ENCODE peak calls at places on chromosomes 5 and 9, in ten cellular contexts. One of them, this sample, is unnamed.
A peak's percentile ranks its signal among the peaks of the same experiment; 100 is the strongest.

GRCh38 chr5:41118177-41118576 is 47.0 kb upstream of the MROH2B start:
- DNase-seq in NB4: no peak
- DNase-seq in astrocyte: no peak
- DNase-seq in ovary: no peak
- DNase-seq in lower leg skin: no peak
- DNase-seq in esophagus squamous epithelium: no peak
- DNase-seq in CD4-positive, alpha-beta T cell: no peak
- DNase-seq in type B pancreatic cell: no peak
- DNase-seq in epithelial cell of proximal tubule: no peak
- DNase-seq in colonic mucosa: no peak
- DNase-seq in this sample: no peak

GRCh38 chr9:133460405-133461175 is 812 bp downstream of the CACFD1 start:
- DNase-seq in NB4: no peak
- DNase-seq in astrocyte: no peak
- DNase-seq in ovary: peak; percentile 80
- DNase-seq in lower leg skin: peak; percentile 40
- DNase-seq in esophagus squamous epithelium: no peak
- DNase-seq in CD4-positive, alpha-beta T cell: peak; percentile 18
- DNase-seq in type B pancreatic cell: no peak
- DNase-seq in epithelial cell of proximal tubule: no peak
- DNase-seq in colonic mucosa: peak; percentile 91
- DNase-seq in this sample: no peak

GRCh38 chr5:117691364-117691763 is 1116.7 kb upstream of the SEMA6A start:
- DNase-seq in NB4: no peak
- DNase-seq in astrocyte: no peak
- DNase-seq in ovary: no peak
- DNase-seq in lower leg skin: no peak
- DNase-seq in esophagus squamous epithelium: no peak
- DNase-seq in CD4-positive, alpha-beta T cell: no peak
- DNase-seq in type B pancreatic cell: no peak
- DNase-seq in epithelial cell of proximal tubule: no peak
- DNase-seq in colonic mucosa: no peak
- DNase-seq in this sample: no peak

GRCh38 chr9:23153058-23153457 is 673.0 kb downstream of the ELAVL2 start:
- DNase-seq in NB4: peak; percentile 2
- DNase-seq in astrocyte: no peak
- DNase-seq in ovary: no peak
- DNase-seq in lower leg skin: no peak
- DNase-seq in esophagus squamous epithelium: no peak
- DNase-seq in CD4-positive, alpha-beta T cell: no peak
- DNase-seq in type B pancreatic cell: no peak
- DNase-seq in epithelial cell of proximal tubule: no peak
- DNase-seq in colonic mucosa: no peak
- DNase-seq in this sample: no peak

GRCh38 chr5:38433160-38433861 is 123.1 kb downstream of the LIFR start:
- DNase-seq in NB4: no peak
- DNase-seq in astrocyte: peak; percentile 95
- DNase-seq in ovary: peak; percentile 55
- DNase-seq in lower leg skin: no peak
- DNase-seq in esophagus squamous epithelium: no peak
- DNase-seq in CD4-positive, alpha-beta T cell: no peak
- DNase-seq in type B pancreatic cell: no peak
- DNase-seq in epithelial cell of proximal tubule: no peak
- DNase-seq in colonic mucosa: no peak
- DNase-seq in this sample: no peak

GRCh38 chr9:18489861-18490260 is 15.9 kb downstream of the ADAMTSL1 start:
- DNase-seq in NB4: no peak
- DNase-seq in astrocyte: peak; percentile 83
- DNase-seq in ovary: no peak
- DNase-seq in lower leg skin: no peak
- DNase-seq in esophagus squamous epithelium: no peak
- DNase-seq in CD4-positive, alpha-beta T cell: no peak
- DNase-seq in type B pancreatic cell: no peak
- DNase-seq in epithelial cell of proximal tubule: no peak
- DNase-seq in colonic mucosa: no peak
- DNase-seq in this sample: no peak

GRCh38 chr9:111621895-111622480 is 9.1 kb upstream of the DNAJC25 start:
- DNase-seq in NB4: peak; percentile 32
- DNase-seq in astrocyte: no peak
- DNase-seq in ovary: no peak
- DNase-seq in lower leg skin: no peak
- DNase-seq in esophagus squamous epithelium: no peak
- DNase-seq in CD4-positive, alpha-beta T cell: no peak
- DNase-seq in type B pancreatic cell: no peak
- DNase-seq in epithelial cell of proximal tubule: no peak
- DNase-seq in colonic mucosa: peak; percentile 49
- DNase-seq in this sample: no peak

GRCh38 chr5:56480305-56481146 is 247.4 kb upstream of the ANKRD55 start:
- DNase-seq in NB4: peak; percentile 20
- DNase-seq in astrocyte: peak; percentile 67
- DNase-seq in ovary: peak; percentile 79
- DNase-seq in lower leg skin: peak; percentile 47
- DNase-seq in esophagus squamous epithelium: no peak
- DNase-seq in CD4-positive, alpha-beta T cell: peak; percentile 27
- DNase-seq in type B pancreatic cell: no peak
- DNase-seq in epithelial cell of proximal tubule: no peak
- DNase-seq in colonic mucosa: peak; percentile 40
- DNase-seq in this sample: no peak

GRCh38 chr5:17370651-17371050 is 127.4 kb upstream of the TAF11L2 start:
- DNase-seq in NB4: no peak
- DNase-seq in astrocyte: no peak
- DNase-seq in ovary: no peak
- DNase-seq in lower leg skin: no peak
- DNase-seq in esophagus squamous epithelium: no peak
- DNase-seq in CD4-positive, alpha-beta T cell: no peak
- DNase-seq in type B pancreatic cell: no peak
- DNase-seq in epithelial cell of proximal tubule: no peak
- DNase-seq in colonic mucosa: no peak
- DNase-seq in this sample: no peak

GRCh38 chr5:9519537-9519936 is 26.3 kb downstream of the SEMA5A start:
- DNase-seq in NB4: no peak
- DNase-seq in astrocyte: peak; percentile 85
- DNase-seq in ovary: no peak
- DNase-seq in lower leg skin: no peak
- DNase-seq in esophagus squamous epithelium: no peak
- DNase-seq in CD4-positive, alpha-beta T cell: no peak
- DNase-seq in type B pancreatic cell: no peak
- DNase-seq in epithelial cell of proximal tubule: peak; percentile 67
- DNase-seq in colonic mucosa: no peak
- DNase-seq in this sample: no peak

GRCh38 chr9:23542438-23542837 is 283.6 kb downstream of the ELAVL2 start:
- DNase-seq in NB4: no peak
- DNase-seq in astrocyte: no peak
- DNase-seq in ovary: no peak
- DNase-seq in lower leg skin: no peak
- DNase-seq in esophagus squamous epithelium: no peak
- DNase-seq in CD4-positive, alpha-beta T cell: no peak
- DNase-seq in type B pancreatic cell: no peak
- DNase-seq in epithelial cell of proximal tubule: peak; percentile 62
- DNase-seq in colonic mucosa: no peak
- DNase-seq in this sample: no peak

GRCh38 chr9:76297721-76298239 is 96.4 kb downstream of the RFK start:
- DNase-seq in NB4: peak; percentile 45
- DNase-seq in astrocyte: peak; percentile 19
- DNase-seq in ovary: peak; percentile 50
- DNase-seq in lower leg skin: peak; percentile 62
- DNase-seq in esophagus squamous epithelium: no peak
- DNase-seq in CD4-positive, alpha-beta T cell: no peak
- DNase-seq in type B pancreatic cell: no peak
- DNase-seq in epithelial cell of proximal tubule: no peak
- DNase-seq in colonic mucosa: no peak
- DNase-seq in this sample: no peak

GRCh38 chr9:73151653-73152382 is at the start of gene ANXA1:
- DNase-seq in NB4: peak; percentile 73
- DNase-seq in astrocyte: peak; percentile 87
- DNase-seq in ovary: no peak
- DNase-seq in lower leg skin: peak; percentile 68
- DNase-seq in esophagus squamous epithelium: no peak
- DNase-seq in CD4-positive, alpha-beta T cell: no peak
- DNase-seq in type B pancreatic cell: no peak
- DNase-seq in epithelial cell of proximal tubule: peak; percentile 70
- DNase-seq in colonic mucosa: peak; percentile 34
- DNase-seq in this sample: no peak

GRCh38 chr5:53425598-53426516 is 54.6 kb upstream of the FST start:
- DNase-seq in NB4: peak; percentile 56
- DNase-seq in astrocyte: peak; percentile 24
- DNase-seq in ovary: no peak
- DNase-seq in lower leg skin: no peak
- DNase-seq in esophagus squamous epithelium: no peak
- DNase-seq in CD4-positive, alpha-beta T cell: no peak
- DNase-seq in type B pancreatic cell: no peak
- DNase-seq in epithelial cell of proximal tubule: no peak
- DNase-seq in colonic mucosa: peak; percentile 37
- DNase-seq in this sample: no peak
- TF ChIP-seq CTCF in NB4: peak; percentile 25
- TF ChIP-seq CTCF in astrocyte: peak; percentile 18
- TF ChIP-seq CTCF in ovary: no peak
- TF ChIP-seq CTCF in lower leg skin: no peak
- TF ChIP-seq CTCF in esophagus squamous epithelium: no peak
- TF ChIP-seq CTCF in CD4-positive, alpha-beta T cell: no peak
- TF ChIP-seq CTCF in type B pancreatic cell: peak; percentile 76
- TF ChIP-seq CTCF in epithelial cell of proximal tubule: peak; percentile 43
- TF ChIP-seq CTCF in colonic mucosa: peak; percentile 26
- TF ChIP-seq CTCF in this sample: peak; percentile 19

GRCh38 chr5:171342362-171343111 is 33.5 kb downstream of the TLX3 start:
- DNase-seq in NB4: peak; percentile 64
- DNase-seq in astrocyte: peak; percentile 37
- DNase-seq in ovary: no peak
- DNase-seq in lower leg skin: no peak
- DNase-seq in esophagus squamous epithelium: no peak
- DNase-seq in CD4-positive, alpha-beta T cell: no peak
- DNase-seq in type B pancreatic cell: no peak
- DNase-seq in epithelial cell of proximal tubule: peak; percentile 19
- DNase-seq in colonic mucosa: peak; percentile 41
- DNase-seq in this sample: no peak
- TF ChIP-seq CTCF in NB4: peak; percentile 70
- TF ChIP-seq CTCF in astrocyte: peak; percentile 72
- TF ChIP-seq CTCF in ovary: no peak
- TF ChIP-seq CTCF in lower leg skin: no peak
- TF ChIP-seq CTCF in esophagus squamous epithelium: peak; percentile 61
- TF ChIP-seq CTCF in CD4-positive, alpha-beta T cell: peak; percentile 31
- TF ChIP-seq CTCF in type B pancreatic cell: peak; percentile 87
- TF ChIP-seq CTCF in epithelial cell of proximal tubule: peak; percentile 85
- TF ChIP-seq CTCF in colonic mucosa: no peak
- TF ChIP-seq CTCF in this sample: peak; percentile 67

GRCh38 chr9:37999501-38000189 is 69.4 kb downstream of the SHB start:
- DNase-seq in NB4: peak; percentile 23
- DNase-seq in astrocyte: no peak
- DNase-seq in ovary: no peak
- DNase-seq in lower leg skin: no peak
- DNase-seq in esophagus squamous epithelium: no peak
- DNase-seq in CD4-positive, alpha-beta T cell: no peak
- DNase-seq in type B pancreatic cell: no peak
- DNase-seq in epithelial cell of proximal tubule: no peak
- DNase-seq in colonic mucosa: no peak
- DNase-seq in this sample: no peak

GRCh38 chr9:38001430-38001829 is 67.6 kb downstream of the SHB start:
- DNase-seq in NB4: no peak
- DNase-seq in astrocyte: no peak
- DNase-seq in ovary: no peak
- DNase-seq in lower leg skin: no peak
- DNase-seq in esophagus squamous epithelium: no peak
- DNase-seq in CD4-positive, alpha-beta T cell: no peak
- DNase-seq in type B pancreatic cell: no peak
- DNase-seq in epithelial cell of proximal tubule: no peak
- DNase-seq in colonic mucosa: no peak
- DNase-seq in this sample: no peak

GRCh38 chr9:37998881-37999311 is 70.1 kb downstream of the SHB start:
- DNase-seq in NB4: peak; percentile 82
- DNase-seq in astrocyte: no peak
- DNase-seq in ovary: no peak
- DNase-seq in lower leg skin: no peak
- DNase-seq in esophagus squamous epithelium: no peak
- DNase-seq in CD4-positive, alpha-beta T cell: no peak
- DNase-seq in type B pancreatic cell: no peak
- DNase-seq in epithelial cell of proximal tubule: no peak
- DNase-seq in colonic mucosa: no peak
- DNase-seq in this sample: peak; percentile 85

GRCh38 chr9:38000332-38000731 is 68.7 kb downstream of the SHB start:
- DNase-seq in NB4: no peak
- DNase-seq in astrocyte: no peak
- DNase-seq in ovary: no peak
- DNase-seq in lower leg skin: no peak
- DNase-seq in esophagus squamous epithelium: no peak
- DNase-seq in CD4-positive, alpha-beta T cell: no peak
- DNase-seq in type B pancreatic cell: no peak
- DNase-seq in epithelial cell of proximal tubule: no peak
- DNase-seq in colonic mucosa: no peak
- DNase-seq in this sample: no peak

DNA sequence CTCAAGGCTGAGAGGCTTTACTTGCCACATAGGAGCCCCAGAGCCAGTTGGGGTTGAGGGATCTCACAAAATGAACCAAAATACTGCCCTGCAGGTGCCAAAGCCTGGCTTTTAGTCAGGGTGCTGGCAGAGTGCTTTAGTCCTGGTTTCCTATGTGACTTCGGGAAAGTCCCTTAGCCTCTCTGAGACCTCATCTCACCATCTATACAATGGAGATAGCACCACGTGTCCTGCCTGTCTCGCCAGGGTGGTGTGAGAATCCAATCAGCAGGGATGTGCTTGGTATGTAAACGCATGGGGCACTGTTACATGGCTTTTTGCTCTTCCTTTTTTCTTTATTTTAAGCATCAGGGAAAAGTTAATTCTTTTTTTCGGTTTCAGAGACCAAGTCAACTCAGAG is 68.3 kb downstream of the SHB start:
- DNase-seq in NB4: no peak
- DNase-seq in astrocyte: no peak
- DNase-seq in ovary: no peak
- DNase-seq in lower leg skin: no peak
- DNase-seq in esophagus squamous epithelium: no peak
- DNase-seq in CD4-positive, alpha-beta T cell: no peak
- DNase-seq in type B pancreatic cell: no peak
- DNase-seq in epithelial cell of proximal tubule: no peak
- DNase-seq in colonic mucosa: no peak
- DNase-seq in this sample: no peak
- TF ChIP-seq CTCF in NB4: no peak
- TF ChIP-seq CTCF in astrocyte: no peak
- TF ChIP-seq CTCF in ovary: no peak
- TF ChIP-seq CTCF in lower leg skin: no peak
- TF ChIP-seq CTCF in esophagus squamous epithelium: no peak
- TF ChIP-seq CTCF in CD4-positive, alpha-beta T cell: no peak
- TF ChIP-seq CTCF in type B pancreatic cell: no peak
- TF ChIP-seq CTCF in epithelial cell of proximal tubule: no peak
- TF ChIP-seq CTCF in colonic mucosa: no peak
- TF ChIP-seq CTCF in this sample: no peak

DNA sequence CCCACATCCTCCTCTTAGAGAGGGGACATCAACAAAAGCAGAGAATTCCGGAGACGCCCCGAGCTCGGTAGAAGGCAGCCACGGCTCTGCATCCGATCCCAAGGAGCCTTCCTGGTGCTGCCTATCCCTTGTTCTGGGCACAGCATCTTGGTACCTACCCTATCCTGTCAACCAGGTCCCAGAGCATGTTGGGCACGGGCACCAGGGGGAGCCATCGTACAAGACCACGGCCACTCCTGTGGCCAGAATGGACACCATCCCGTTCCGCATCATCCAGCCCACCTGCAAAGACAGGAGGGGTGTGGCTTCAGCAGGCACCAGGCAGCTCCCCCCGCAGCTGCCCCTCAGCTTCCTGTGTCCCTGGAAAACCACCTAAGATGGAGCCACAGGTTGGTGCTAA is 62.7 kb upstream of the ZNF354A start:
- DNase-seq in NB4: peak; percentile 57
- DNase-seq in astrocyte: no peak
- DNase-seq in ovary: no peak
- DNase-seq in lower leg skin: no peak
- DNase-seq in esophagus squamous epithelium: no peak
- DNase-seq in CD4-positive, alpha-beta T cell: no peak
- DNase-seq in type B pancreatic cell: no peak
- DNase-seq in epithelial cell of proximal tubule: no peak
- DNase-seq in colonic mucosa: peak; percentile 26
- DNase-seq in this sample: no peak
- TF ChIP-seq CTCF in NB4: peak; percentile 79
- TF ChIP-seq CTCF in astrocyte: no peak
- TF ChIP-seq CTCF in ovary: no peak
- TF ChIP-seq CTCF in lower leg skin: no peak
- TF ChIP-seq CTCF in esophagus squamous epithelium: peak; percentile 59
- TF ChIP-seq CTCF in CD4-positive, alpha-beta T cell: no peak
- TF ChIP-seq CTCF in type B pancreatic cell: peak; percentile 64
- TF ChIP-seq CTCF in epithelial cell of proximal tubule: peak; percentile 52
- TF ChIP-seq CTCF in colonic mucosa: no peak
- TF ChIP-seq CTCF in this sample: peak; percentile 41